ENCODE peak calls at places on chromosomes 16 and 17, in six cellular contexts. E is LoVo; Z is NCI-H524; O is activated CD4-positive, CD25-positive, alpha-beta regulatory T cell; V is effector CD4-positive, alpha-beta T cell; Q is D341Med. D is an unnamed sample.

GRCh38 chr17:80941171-80941570 is 50.5 kb upstream of the CHMP6 start:
- DNase-seq in Z (no peak), Q (no peak), O (no peak), V (no peak), E (no peak), D (no peak)

GRCh38 chr17:77881545-77881944 is 77.0 kb upstream of the TNRC6C start:
- DNase-seq in Z (no peak), V (peak), Q (no peak), E (no peak), O (peak), D (peak)

GRCh38 chr16:50724237-50724747 is 17.6 kb upstream of the CYLD start:
- DNase-seq in Z (no peak), V (no peak), Q (no peak), E (no peak), O (no peak), D (no peak)

GRCh38 chr16:66359811-66360608 is 6.5 kb upstream of the CDH5 start:
- DNase-seq in O (no peak), V (no peak), E (no peak), Z (peak), Q (no peak), D (no peak)

GRCh38 chr17:54013117-54013516 is 190.4 kb downstream of the KIF2B start:
- DNase-seq in V (no peak), O (no peak), E (no peak), Q (no peak), Z (peak), D (no peak)

GRCh38 chr16:27400751-27401620 is 988 bp upstream of the IL21R start:
- DNase-seq in Q (no peak), V (no peak), Z (no peak), E (no peak), O (no peak), D (no peak)

GRCh38 chr16:3004319-3004718 is 8.4 kb upstream of the CLDN9 start:
- DNase-seq in O (no peak), Q (peak), V (no peak), E (no peak), Z (no peak), D (no peak)

GRCh38 chr16:87132361-87133014 is 184.7 kb downstream of the C16orf95 start:
- DNase-seq in Z (no peak), Q (no peak), V (no peak), E (no peak), O (no peak), D (no peak)

GRCh38 chr16:67270931-67271338 is 8.4 kb upstream of the PLEKHG4 start:
- DNase-seq in E (no peak), Z (no peak), Q (no peak), O (no peak), V (no peak), D (peak)

GRCh38 chr16:87895641-87896141 is 26.4 kb upstream of the SLC7A5 start:
- DNase-seq in O (peak), V (peak), E (no peak), Q (no peak), Z (no peak), D (peak)

GRCh38 chr16:77043076-77043475 is 147.9 kb upstream of the MON1B start:
- DNase-seq in V (no peak), Q (no peak), O (no peak), E (no peak), Z (peak), D (no peak)

GRCh38 chr16:253833-254232 is 19.2 kb downstream of the FAM234A start:
- DNase-seq in Q (no peak), E (no peak), Z (no peak), O (no peak), V (no peak), D (peak)

GRCh38 chr16:10981697-10982216 is 37.4 kb downstream of the CLEC16A start:
- DNase-seq in O (peak), Z (peak), V (no peak), E (no peak), Q (peak), D (no peak)

GRCh38 chr17:40430272-40431230 is 12.7 kb upstream of the IGFBP4 start:
- DNase-seq in V (no peak), O (no peak), Z (no peak), Q (no peak), E (no peak), D (no peak)

GRCh38 chr16:88983771-88984687 is 7.0 kb upstream of the CBFA2T3 start:
- DNase-seq in O (no peak), Q (no peak), Z (no peak), E (no peak), V (no peak), D (no peak)

GRCh38 chr17:41777579-41778188 is 8.8 kb downstream of the JUP start:
- DNase-seq in Q (no peak), O (no peak), E (no peak), V (no peak), Z (peak), D (peak)

GRCh38 chr17:36849871-36850348 is 87.4 kb upstream of the LHX1 start:
- DNase-seq in E (no peak), O (peak), Q (no peak), Z (no peak), V (no peak), D (no peak)

GRCh38 chr17:18059283-18059682 is 20.1 kb downstream of the GID4 start:
- DNase-seq in V (no peak), Q (no peak), O (no peak), Z (no peak), E (no peak), D (no peak)

GRCh38 chr16:85659805-85660511 is 28.8 kb downstream of the GINS2 start:
- DNase-seq in E (peak), Z (peak), Q (peak), O (peak), V (peak), D (peak)

GRCh38 chr17:77417575-77417974 is 276.8 kb downstream of the SEC14L1 start:
- DNase-seq in Z (no peak), V (no peak), Q (no peak), E (no peak), O (no peak), D (no peak)

GRCh38 chr16:47392114-47392513 is 68.7 kb downstream of the ITFG1 start:
- DNase-seq in E (peak), V (no peak), Z (no peak), O (no peak), Q (no peak), D (no peak)

GRCh38 chr16:17544785-17545184 is 74.0 kb upstream of the XYLT1 start:
- DNase-seq in Q (no peak), Z (no peak), O (no peak), V (no peak), E (no peak), D (peak)

GRCh38 chr16:52993179-52993578 is 59.5 kb downstream of the CHD9NB start:
- DNase-seq in V (no peak), Q (no peak), Z (no peak), E (no peak), O (no peak), D (no peak)

GRCh38 chr17:62898239-62898864 is 67.7 kb upstream of the TANC2 start:
- DNase-seq in Z (no peak), V (no peak), O (no peak), Q (no peak), E (no peak), D (no peak)

GRCh38 chr16:62638964-62639861 is 603.0 kb upstream of the CDH8 start:
- DNase-seq in Q (no peak), O (no peak), E (no peak), V (no peak), Z (no peak), D (no peak)

GRCh38 chr17:74380086-74380958 is 13.0 kb downstream of the GPR142 start:
- DNase-seq in Z (peak), Q (no peak), V (no peak), E (peak), O (no peak), D (peak)

GRCh38 chr16:70685938-70686375 is at the start of gene MTSS2:
- DNase-seq in E (peak), V (no peak), Q (peak), O (no peak), Z (peak), D (peak)

GRCh38 chr17:67531291-67531690 is 154.2 kb downstream of the PITPNC1 start:
- DNase-seq in E (no peak), O (no peak), Z (no peak), V (no peak), Q (no peak), D (no peak)

GRCh38 chr17:4560837-4561241 is 462 bp upstream of the GGT6 start:
- DNase-seq in O (no peak), V (no peak), Q (no peak), Z (no peak), E (no peak), D (no peak)

D was measured in mucosa of descending colon.